ENCODE peak calls at places on chromosomes 5 and 9, in five cellular contexts. B is dorsolateral prefrontal cortex; V is CD8-positive, alpha-beta T cell; F is cardiac muscle cell; U is CD4-positive, CD25-positive, alpha-beta regulatory T cell. A is an unnamed sample.

GRCh38 chr5:172585114-172585513 is 55.9 kb upstream of the NEURL1B start:
- DNase-seq in B (no peak), V (no peak), F (no peak), U (no peak), A (no peak)

GRCh38 chr9:8648271-8648670 is 848.7 kb upstream of the DMAC1 start:
- DNase-seq in B (no peak), V (no peak), F (no peak), U (no peak), A (no peak)

GRCh38 chr5:145218982-145219381 is 616.2 kb downstream of the PRELID2 start:
- DNase-seq in B (no peak), V (no peak), F (no peak), U (no peak), A (no peak)

GRCh38 chr9:77455312-77455927 is 192.7 kb downstream of the GNA14 start:
- DNase-seq in B (no peak), V (peak; percentile 54), F (no peak), U (no peak), A (peak; percentile 29)

GRCh38 chr5:125412051-125412560 is 665.7 kb upstream of the ZNF608 start:
- DNase-seq in B (peak; percentile 31), V (no peak), F (peak; percentile 44), U (no peak), A (peak; percentile 20)

GRCh38 chr5:142385194-142385593 is 60.4 kb upstream of the SPRY4 start:
- DNase-seq in B (no peak), V (no peak), F (no peak), U (no peak), A (no peak)

GRCh38 chr9:33946779-33947535 is 101.7 kb downstream of the UBAP2 start:
- DNase-seq in B (no peak), V (no peak), F (no peak), U (no peak), A (no peak)

GRCh38 chr5:112977440-112977861 is 853 bp downstream of the DCP2 start:
- DNase-seq in B (no peak), V (no peak), F (no peak), U (no peak), A (no peak)

GRCh38 chr5:17317499-17317898 is 100.1 kb downstream of the BASP1 start:
- DNase-seq in B (no peak), V (no peak), F (no peak), U (no peak), A (no peak)

GRCh38 chr5:158660726-158661125 is 439.0 kb downstream of the EBF1 start:
- DNase-seq in B (no peak), V (no peak), F (no peak), U (no peak), A (no peak)

GRCh38 chr5:168734657-168735344 is 155.6 kb upstream of the PANK3 start:
- DNase-seq in B (no peak), V (no peak), F (no peak), U (no peak), A (no peak)

GRCh38 chr9:136324501-136325300 is 2.6 kb upstream of the GPSM1 start:
- DNase-seq in B (no peak), V (no peak), F (peak; percentile 84), U (no peak), A (no peak)

GRCh38 chr5:3187846-3188425 is 407.7 kb upstream of the IRX1 start:
- DNase-seq in B (no peak), V (no peak), F (no peak), U (no peak), A (no peak)

GRCh38 chr5:134477462-134478245 is 47.8 kb upstream of the JADE2 start:
- DNase-seq in B (no peak), V (no peak), F (no peak), U (no peak), A (no peak)

GRCh38 chr5:534743-535671 is 10.8 kb upstream of the SLC9A3 start:
- DNase-seq in B (no peak), V (no peak), F (no peak), U (no peak), A (no peak)
- H3K27me3 ChIP-seq in B (peaks cover 69% of the 10 kb centered on the region), V (peaks cover 4% of the 10 kb centered on the region), F (peaks cover 19% of the 10 kb centered on the region), U (no peaks in the 10 kb centered on the region), A (peaks cover 14% of the 10 kb centered on the region)

DNA sequence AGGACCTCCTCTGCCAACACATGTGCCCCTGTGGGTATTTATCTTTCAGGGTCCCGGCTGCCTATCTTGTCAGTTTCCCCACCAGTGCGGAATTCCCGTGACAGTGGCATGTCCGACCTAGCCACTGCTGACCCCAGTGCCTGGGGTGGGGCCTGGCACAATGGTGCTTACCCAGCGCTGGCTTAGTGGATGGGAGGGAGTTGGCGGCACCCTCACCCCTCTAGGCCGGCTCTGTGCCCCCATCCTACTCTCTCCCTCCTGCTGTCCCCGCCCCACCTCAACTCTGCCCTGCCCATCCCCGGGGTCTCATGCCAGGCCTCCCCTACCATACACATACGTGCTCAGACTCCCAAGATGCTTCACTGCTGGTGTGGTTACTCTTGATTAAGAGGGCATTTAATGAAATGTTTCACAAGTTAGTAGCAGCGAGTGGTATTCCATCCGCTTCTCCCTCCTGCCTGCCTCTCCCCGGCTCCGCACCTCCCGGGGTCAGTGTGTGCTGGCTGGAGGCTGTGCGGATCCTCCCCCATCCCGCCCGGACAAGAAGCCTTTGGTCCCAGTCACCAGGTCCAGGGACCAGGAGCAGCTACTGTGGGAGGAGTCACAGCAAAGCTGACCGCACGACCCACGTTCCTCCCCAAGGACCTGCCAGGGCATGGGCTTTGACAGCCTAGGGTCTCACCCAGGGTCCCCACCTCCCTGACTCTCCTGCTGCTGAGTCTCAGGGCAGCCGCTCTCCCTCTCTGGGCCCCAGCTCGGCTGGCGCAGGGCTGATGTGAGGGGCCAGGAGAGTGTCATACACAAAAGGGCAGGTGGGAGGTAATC is 9.5 kb upstream of the QRFP start:
- DNase-seq in B (no peak), V (no peak), F (no peak), U (no peak), A (no peak)
- H3K27me3 ChIP-seq in B (no peaks in the 10 kb centered on the region), V (no peaks in the 10 kb centered on the region), F (no peaks in the 10 kb centered on the region), U (no peaks in the 10 kb centered on the region), A (peaks cover 10% of the 10 kb centered on the region)

GRCh38 chr9:126532019-126532462 is 81.7 kb upstream of the LMX1B start:
- DNase-seq in B (no peak), V (no peak), F (no peak), U (no peak), A (no peak)
- H3K27me3 ChIP-seq in B (no peaks in the 10 kb centered on the region), V (no peaks in the 10 kb centered on the region), F (peaks cover 9% of the 10 kb centered on the region), U (no peaks in the 10 kb centered on the region), A (no peaks in the 10 kb centered on the region)

DNA sequence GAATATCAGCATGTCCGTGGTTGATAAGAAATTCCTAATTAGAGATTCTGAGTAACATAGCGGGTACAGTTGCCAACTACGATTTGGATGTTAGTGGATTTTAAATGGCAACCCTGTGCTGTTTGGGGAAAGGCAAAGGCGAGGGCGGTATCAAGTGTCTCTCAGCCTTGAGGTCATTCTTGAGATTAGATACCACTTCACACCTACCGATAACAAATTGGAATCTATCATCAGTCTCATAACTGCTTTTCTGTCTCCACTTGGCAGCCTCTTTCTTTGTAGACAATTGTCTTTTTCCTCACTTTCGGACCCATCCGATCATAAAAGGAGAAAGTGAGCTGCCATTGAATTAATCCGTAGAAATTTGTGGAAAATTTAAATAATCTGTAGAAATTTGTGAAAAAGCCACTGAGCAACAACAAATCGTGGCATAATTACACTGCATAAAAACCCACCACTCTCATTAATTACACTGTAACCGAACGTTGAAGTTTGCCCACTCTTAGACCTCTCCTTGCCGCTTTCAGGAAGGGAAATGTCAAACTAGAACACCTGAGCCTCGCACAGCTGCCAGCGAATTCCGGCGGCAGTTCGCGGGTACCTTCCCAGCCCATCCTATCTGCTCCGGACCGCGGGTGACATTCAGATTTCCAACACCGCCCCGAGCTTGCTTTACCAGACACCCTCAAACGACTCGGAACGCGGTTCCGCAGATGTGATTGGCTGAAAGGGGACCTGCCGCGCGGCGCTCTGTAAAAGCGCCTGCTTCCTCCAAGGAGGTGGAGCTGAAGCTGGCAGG is 849 bp upstream of the RGMB start:
- DNase-seq in B (peak; percentile 76), V (peak; percentile 69), F (peak; percentile 85), U (peak; percentile 62), A (no peak)
- H3K27me3 ChIP-seq in B (no peaks in the 10 kb centered on the region), V (no peaks in the 10 kb centered on the region), F (peaks cover 29% of the 10 kb centered on the region), U (peaks cover 16% of the 10 kb centered on the region), A (no peaks in the 10 kb centered on the region)

DNA sequence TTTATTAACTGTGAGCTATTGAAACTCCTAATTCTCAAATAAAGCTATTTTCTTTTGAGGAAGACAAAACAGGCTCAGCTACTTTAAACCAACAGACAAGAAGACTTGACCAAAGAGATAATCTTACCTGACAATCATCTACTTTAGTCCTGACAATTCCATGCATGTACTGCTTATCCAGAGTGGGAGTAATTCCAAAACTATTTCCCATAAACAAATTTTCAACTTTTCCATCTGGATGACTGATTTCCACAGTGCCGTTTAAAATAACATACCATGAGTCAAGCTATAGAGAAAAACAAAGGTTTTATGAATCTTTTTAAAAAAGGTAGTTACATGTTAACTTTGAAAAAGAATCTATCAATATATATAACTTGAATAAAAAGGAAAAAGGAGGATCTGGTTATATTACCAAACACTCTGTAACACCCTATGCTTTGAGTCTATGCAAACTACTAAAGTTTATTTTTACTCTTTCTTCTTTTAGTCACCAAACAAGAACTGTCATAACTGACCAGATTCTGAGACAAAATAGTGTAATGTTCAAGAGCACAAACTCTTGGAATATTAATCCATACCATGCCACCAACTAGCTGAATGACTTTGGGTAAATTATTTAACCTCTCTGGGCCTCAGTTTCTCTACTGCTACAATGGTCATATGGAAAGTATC is 129.7 kb downstream of the RAPGEF6 start:
- DNase-seq in B (no peak), V (no peak), F (no peak), U (no peak), A (no peak)
- H3K27me3 ChIP-seq in B (no peaks in the 10 kb centered on the region), V (no peaks in the 10 kb centered on the region), F (no peaks in the 10 kb centered on the region), U (no peaks in the 10 kb centered on the region), A (no peaks in the 10 kb centered on the region)

GRCh38 chr5:179278119-179278518 is 67.1 kb downstream of the ADAMTS2 start:
- DNase-seq in B (no peak), V (no peak), F (no peak), U (no peak), A (peak; percentile 33)

GRCh38 chr5:179278546-179278945 is 66.7 kb downstream of the ADAMTS2 start:
- DNase-seq in B (no peak), V (no peak), F (no peak), U (no peak), A (no peak)

GRCh38 chr5:179279347-179280094 is 65.7 kb downstream of the ADAMTS2 start:
- DNase-seq in B (no peak), V (no peak), F (no peak), U (no peak), A (no peak)

GRCh38 chr5:179281688-179282087 is 63.6 kb downstream of the ADAMTS2 start:
- DNase-seq in B (no peak), V (no peak), F (no peak), U (no peak), A (no peak)

GRCh38 chr5:179280095-179280490 is 65.2 kb downstream of the ADAMTS2 start:
- DNase-seq in B (no peak), V (no peak), F (no peak), U (no peak), A (no peak)
- H3K27me3 ChIP-seq in B (no peaks in the 10 kb centered on the region), V (no peaks in the 10 kb centered on the region), F (no peaks in the 10 kb centered on the region), U (no peaks in the 10 kb centered on the region), A (no peaks in the 10 kb centered on the region)

DNA sequence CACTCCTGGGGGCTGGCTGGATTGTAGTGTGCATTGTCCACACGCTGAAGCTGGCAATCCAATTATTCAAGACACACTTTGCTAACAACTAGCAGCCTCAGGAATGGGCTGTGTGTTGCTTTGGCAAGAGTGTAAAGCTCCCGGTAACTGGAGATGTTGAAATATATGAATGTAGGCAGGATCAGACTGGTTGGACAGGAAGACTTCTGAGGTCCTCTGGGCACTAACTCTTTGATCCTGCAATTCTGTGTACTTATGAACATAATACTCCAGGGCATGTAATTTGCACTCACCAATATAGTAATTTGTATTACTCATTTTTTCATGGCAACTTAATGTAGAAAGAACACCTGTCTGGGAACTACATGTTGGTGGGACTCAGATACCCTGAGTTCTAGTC is 106.7 kb upstream of the SLC28A3 start:
- DNase-seq in B (no peak), V (no peak), F (no peak), U (no peak), A (no peak)
- H3K27me3 ChIP-seq in B (no peaks in the 10 kb centered on the region), V (no peaks in the 10 kb centered on the region), F (no peaks in the 10 kb centered on the region), U (no peaks in the 10 kb centered on the region), A (no peaks in the 10 kb centered on the region)